ENCODE peak calls at places on chromosomes 5 and 9, in six cellular contexts. M is stimulated activated CD8-positive, alpha-beta memory T cell treated with anti-CD3 and anti-CD28 coated beads, Interleukin-7, amount 100 ng/mL, for 4 hours; S is Right ventricle myocardium inferior; J is HT-29; A is AG10803; U is NCI-H69. D is an unnamed sample.

GRCh38 chr5:169300468-169301385 is at the start of gene SLIT3:
- DNase-seq in M (no peak), U (peak), J (no peak), S (peak), A (peak), D (no peak)

GRCh38 chr5:32446660-32447059 is 2.1 kb upstream of the ZFR start:
- DNase-seq in A (no peak), U (no peak), J (no peak), M (no peak), S (no peak), D (peak)

GRCh38 chr9:137205126-137206069 is at the start of the genes NDOR1 and TMEM203:
- DNase-seq in A (peak), M (peak), U (peak), J (peak), S (peak), D (peak)

GRCh38 chr5:172944741-172945140 is 14.5 kb upstream of the RPL26L1 start:
- DNase-seq in S (no peak), M (no peak), A (no peak), J (no peak), U (no peak), D (no peak)

GRCh38 chr5:176899946-176900782 is 1.0 kb upstream of the HK3 start:
- DNase-seq in S (no peak), U (no peak), J (no peak), A (no peak), M (no peak), D (no peak)

GRCh38 chr5:83050723-83051340 is 26.4 kb downstream of the TMEM167A start:
- DNase-seq in U (peak), J (no peak), S (no peak), A (no peak), M (no peak), D (no peak)

GRCh38 chr9:20980713-20981481 is 50.5 kb downstream of the HACD4 start:
- DNase-seq in A (peak), J (no peak), S (no peak), U (no peak), M (no peak), D (no peak)

GRCh38 chr5:144361406-144361805 is 190.7 kb downstream of the KCTD16 start:
- DNase-seq in S (no peak), A (no peak), U (no peak), M (no peak), J (no peak), D (no peak)

GRCh38 chr9:4590430-4591122 is 71.5 kb upstream of the PLPP6 start:
- DNase-seq in A (peak), J (no peak), U (no peak), M (no peak), S (no peak), D (no peak)

GRCh38 chr9:131276107-131276888 is at the start of gene FAM78A:
- DNase-seq in A (peak), S (peak), M (no peak), J (no peak), U (no peak), D (peak)

GRCh38 chr5:136023935-136024645 is 4.7 kb upstream of the TGFBI start:
- DNase-seq in A (peak), M (no peak), J (no peak), U (no peak), S (no peak), D (no peak)

GRCh38 chr5:78482948-78483347 is 122.5 kb downstream of the SCAMP1 start:
- DNase-seq in M (no peak), A (no peak), U (no peak), J (no peak), S (no peak), D (no peak)

GRCh38 chr5:8683528-8683927 is 814.6 kb downstream of the MTRR start:
- DNase-seq in S (no peak), J (no peak), M (no peak), U (peak), A (no peak), D (no peak)

GRCh38 chr5:72503888-72504491 is 3.2 kb downstream of the ZNF366 start:
- DNase-seq in M (no peak), U (no peak), S (peak), A (peak), J (no peak), D (no peak)

GRCh38 chr5:156121234-156121633 is 205.7 kb upstream of the SGCD start:
- DNase-seq in J (no peak), S (no peak), M (no peak), U (no peak), A (peak), D (no peak)

GRCh38 chr5:101543780-101544179 is 640.7 kb upstream of the ST8SIA4 start:
- DNase-seq in J (no peak), S (no peak), A (no peak), U (no peak), M (no peak), D (no peak)

GRCh38 chr5:561408-561807 is 37.2 kb upstream of the SLC9A3 start:
- DNase-seq in U (no peak), S (no peak), J (no peak), A (no peak), M (no peak), D (no peak)

GRCh38 chr5:40202852-40203440 is 476.8 kb upstream of the PTGER4 start:
- DNase-seq in M (no peak), U (no peak), J (no peak), S (no peak), A (no peak), D (no peak)

GRCh38 chr5:136032564-136032963 is 3.8 kb downstream of the TGFBI start:
- DNase-seq in A (peak), J (no peak), U (no peak), M (no peak), S (no peak), D (no peak)

GRCh38 chr5:67969631-67970030 is 245.9 kb upstream of the PIK3R1 start:
- DNase-seq in U (no peak), S (no peak), M (no peak), J (no peak), A (no peak), D (no peak)